ENCODE peak calls at places on chromosomes 5 and 9, in nine cellular contexts. One of them, this sample, is unnamed.

GRCh38 chr5:175347931-175348330 is 96.1 kb downstream of the DRD1 start:
- DNase-seq in stomach: no peak
- DNase-seq in GM23338: no peak
- DNase-seq in neural progenitor cell: no peak
- DNase-seq in HepG2: no peak
- DNase-seq in right atrium auricular region: no peak
- DNase-seq in Panc1: no peak
- DNase-seq in Peyer's patch: no peak
- DNase-seq in A673: no peak
- DNase-seq in this sample: no peak

GRCh38 chr9:121199921-121200320 is 1.7 kb downstream of the RAB14 start:
- DNase-seq in right atrium auricular region: no peak
- DNase-seq in GM23338: no peak
- DNase-seq in neural progenitor cell: no peak
- DNase-seq in A673: no peak
- DNase-seq in Panc1: no peak
- DNase-seq in Peyer's patch: no peak
- DNase-seq in HepG2: no peak
- DNase-seq in stomach: no peak
- DNase-seq in this sample: no peak

GRCh38 chr9:116365056-116365471 is 211.5 kb downstream of the PAPPA start:
- DNase-seq in Panc1: no peak
- DNase-seq in A673: peak; percentile 83
- DNase-seq in HepG2: no peak
- DNase-seq in GM23338: peak; percentile 24
- DNase-seq in neural progenitor cell: no peak
- DNase-seq in right atrium auricular region: peak; percentile 64
- DNase-seq in Peyer's patch: no peak
- DNase-seq in stomach: peak; percentile 32
- DNase-seq in this sample: peak; percentile 75

GRCh38 chr5:16578474-16578883 is 38.3 kb downstream of the RETREG1 start:
- DNase-seq in right atrium auricular region: no peak
- DNase-seq in A673: no peak
- DNase-seq in neural progenitor cell: no peak
- DNase-seq in stomach: no peak
- DNase-seq in GM23338: no peak
- DNase-seq in Panc1: no peak
- DNase-seq in HepG2: no peak
- DNase-seq in Peyer's patch: no peak
- DNase-seq in this sample: no peak

GRCh38 chr9:129353697-129354336 is 175.8 kb upstream of the IER5L start:
- DNase-seq in Panc1: no peak
- DNase-seq in neural progenitor cell: no peak
- DNase-seq in Peyer's patch: no peak
- DNase-seq in HepG2: no peak
- DNase-seq in stomach: no peak
- DNase-seq in right atrium auricular region: no peak
- DNase-seq in A673: no peak
- DNase-seq in GM23338: no peak
- DNase-seq in this sample: no peak

GRCh38 chr5:43646997-43647396 is 44.0 kb downstream of the NNT start:
- DNase-seq in right atrium auricular region: no peak
- DNase-seq in Peyer's patch: no peak
- DNase-seq in A673: no peak
- DNase-seq in neural progenitor cell: no peak
- DNase-seq in HepG2: no peak
- DNase-seq in GM23338: no peak
- DNase-seq in Panc1: no peak
- DNase-seq in stomach: no peak
- DNase-seq in this sample: no peak

GRCh38 chr5:124951676-124952075 is 205.2 kb upstream of the ZNF608 start:
- DNase-seq in A673: no peak
- DNase-seq in Panc1: no peak
- DNase-seq in Peyer's patch: no peak
- DNase-seq in stomach: no peak
- DNase-seq in right atrium auricular region: no peak
- DNase-seq in GM23338: no peak
- DNase-seq in HepG2: no peak
- DNase-seq in neural progenitor cell: no peak
- DNase-seq in this sample: no peak

GRCh38 chr5:110150199-110150598 is 460.5 kb downstream of the MAN2A1 start:
- DNase-seq in HepG2: no peak
- DNase-seq in neural progenitor cell: no peak
- DNase-seq in stomach: no peak
- DNase-seq in GM23338: no peak
- DNase-seq in Panc1: no peak
- DNase-seq in A673: no peak
- DNase-seq in Peyer's patch: no peak
- DNase-seq in right atrium auricular region: no peak
- DNase-seq in this sample: no peak

GRCh38 chr5:32519508-32519907 is 65.8 kb upstream of the SUB1 start:
- DNase-seq in stomach: no peak
- DNase-seq in A673: no peak
- DNase-seq in neural progenitor cell: no peak
- DNase-seq in GM23338: no peak
- DNase-seq in right atrium auricular region: no peak
- DNase-seq in HepG2: no peak
- DNase-seq in Panc1: no peak
- DNase-seq in Peyer's patch: no peak
- DNase-seq in this sample: no peak

GRCh38 chr5:11642398-11642797 is 261.8 kb downstream of the CTNND2 start:
- DNase-seq in HepG2: no peak
- DNase-seq in stomach: no peak
- DNase-seq in A673: no peak
- DNase-seq in Peyer's patch: no peak
- DNase-seq in neural progenitor cell: no peak
- DNase-seq in GM23338: no peak
- DNase-seq in right atrium auricular region: no peak
- DNase-seq in Panc1: no peak
- DNase-seq in this sample: no peak

GRCh38 chr9:79073201-79073600 is 498.6 kb upstream of the TLE4 start:
- DNase-seq in HepG2: no peak
- DNase-seq in neural progenitor cell: no peak
- DNase-seq in Peyer's patch: no peak
- DNase-seq in A673: no peak
- DNase-seq in right atrium auricular region: no peak
- DNase-seq in stomach: no peak
- DNase-seq in Panc1: no peak
- DNase-seq in GM23338: no peak
- DNase-seq in this sample: no peak

GRCh38 chr9:35844628-35845301 is 15.7 kb downstream of the TMEM8B start:
- DNase-seq in neural progenitor cell: no peak
- DNase-seq in Peyer's patch: no peak
- DNase-seq in stomach: peak; percentile 64
- DNase-seq in Panc1: no peak
- DNase-seq in right atrium auricular region: peak; percentile 68
- DNase-seq in A673: peak; percentile 54
- DNase-seq in HepG2: no peak
- DNase-seq in GM23338: peak; percentile 64
- DNase-seq in this sample: no peak

GRCh38 chr5:93588586-93589347 is 5.7 kb downstream of the NR2F1 start:
- DNase-seq in HepG2: no peak
- DNase-seq in right atrium auricular region: no peak
- DNase-seq in GM23338: no peak
- DNase-seq in Peyer's patch: no peak
- DNase-seq in A673: no peak
- DNase-seq in Panc1: no peak
- DNase-seq in stomach: no peak
- DNase-seq in neural progenitor cell: peak; percentile 46
- DNase-seq in this sample: no peak

GRCh38 chr9:7862170-7862569 is 62.6 kb upstream of the DMAC1 start:
- DNase-seq in GM23338: no peak
- DNase-seq in A673: no peak
- DNase-seq in Peyer's patch: no peak
- DNase-seq in neural progenitor cell: no peak
- DNase-seq in right atrium auricular region: no peak
- DNase-seq in stomach: no peak
- DNase-seq in Panc1: no peak
- DNase-seq in HepG2: no peak
- DNase-seq in this sample: no peak

GRCh38 chr5:41625571-41625970 is 115.2 kb upstream of the PLCXD3 start:
- DNase-seq in right atrium auricular region: no peak
- DNase-seq in A673: no peak
- DNase-seq in HepG2: no peak
- DNase-seq in GM23338: no peak
- DNase-seq in Panc1: no peak
- DNase-seq in neural progenitor cell: no peak
- DNase-seq in stomach: no peak
- DNase-seq in Peyer's patch: no peak
- DNase-seq in this sample: no peak

GRCh38 chr5:41617843-41618515 is 107.6 kb upstream of the PLCXD3 start:
- DNase-seq in Panc1: no peak
- DNase-seq in GM23338: no peak
- DNase-seq in HepG2: no peak
- DNase-seq in right atrium auricular region: no peak
- DNase-seq in Peyer's patch: no peak
- DNase-seq in neural progenitor cell: no peak
- DNase-seq in A673: no peak
- DNase-seq in stomach: no peak
- DNase-seq in this sample: no peak

DNA sequence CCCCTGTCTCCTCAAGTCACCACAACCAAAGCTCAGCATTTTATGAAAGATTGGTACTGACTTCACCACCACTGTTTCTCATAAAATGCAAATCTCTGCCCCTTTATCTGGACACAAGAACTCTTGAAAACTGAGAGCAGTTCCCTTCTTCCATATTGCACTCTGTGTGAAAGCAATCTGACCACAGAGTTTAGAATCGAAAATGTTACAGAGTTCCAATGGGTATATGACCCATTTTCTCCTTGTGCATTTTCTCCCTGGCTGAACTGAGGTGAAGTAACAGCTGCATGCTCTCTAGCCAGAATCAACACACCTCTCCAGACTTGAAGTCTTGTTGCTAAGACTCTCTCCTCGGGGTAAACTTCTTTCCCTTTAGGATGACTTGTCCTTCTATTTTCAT is 111.0 kb upstream of the PLCXD3 start:
- DNase-seq in Peyer's patch: no peak
- DNase-seq in neural progenitor cell: no peak
- DNase-seq in GM23338: no peak
- DNase-seq in stomach: no peak
- DNase-seq in A673: no peak
- DNase-seq in HepG2: no peak
- DNase-seq in right atrium auricular region: no peak
- DNase-seq in Panc1: no peak
- DNase-seq in this sample: no peak
- H3K36me3 ChIP-seq in Peyer's patch: no peaks in the 10 kb centered on the region
- H3K36me3 ChIP-seq in neural progenitor cell: no peaks in the 10 kb centered on the region
- H3K36me3 ChIP-seq in GM23338: no peaks in the 10 kb centered on the region
- H3K36me3 ChIP-seq in stomach: no peaks in the 10 kb centered on the region
- H3K36me3 ChIP-seq in A673: no peaks in the 10 kb centered on the region
- H3K36me3 ChIP-seq in HepG2: no peaks in the 10 kb centered on the region
- H3K36me3 ChIP-seq in right atrium auricular region: no peaks in the 10 kb centered on the region
- H3K36me3 ChIP-seq in Panc1: no peaks in the 10 kb centered on the region
- H3K36me3 ChIP-seq in this sample: no peaks in the 10 kb centered on the region

GRCh38 chr9:87541663-87542062 is 44.0 kb downstream of the DAPK1 start:
- DNase-seq in HepG2: no peak
- DNase-seq in Peyer's patch: no peak
- DNase-seq in right atrium auricular region: no peak
- DNase-seq in neural progenitor cell: no peak
- DNase-seq in GM23338: no peak
- DNase-seq in Panc1: no peak
- DNase-seq in A673: no peak
- DNase-seq in stomach: no peak
- DNase-seq in this sample: no peak
- H3K27ac ChIP-seq in HepG2: no peak overlapping the region
- H3K27ac ChIP-seq in Peyer's patch: no peak overlapping the region
- H3K27ac ChIP-seq in right atrium auricular region: no peak overlapping the region
- H3K27ac ChIP-seq in neural progenitor cell: no peak overlapping the region
- H3K27ac ChIP-seq in GM23338: no peak overlapping the region
- H3K27ac ChIP-seq in Panc1: no peak overlapping the region
- H3K27ac ChIP-seq in A673: no peak overlapping the region
- H3K27ac ChIP-seq in stomach: no peak overlapping the region
- H3K27ac ChIP-seq in this sample: no peak overlapping the region

DNA sequence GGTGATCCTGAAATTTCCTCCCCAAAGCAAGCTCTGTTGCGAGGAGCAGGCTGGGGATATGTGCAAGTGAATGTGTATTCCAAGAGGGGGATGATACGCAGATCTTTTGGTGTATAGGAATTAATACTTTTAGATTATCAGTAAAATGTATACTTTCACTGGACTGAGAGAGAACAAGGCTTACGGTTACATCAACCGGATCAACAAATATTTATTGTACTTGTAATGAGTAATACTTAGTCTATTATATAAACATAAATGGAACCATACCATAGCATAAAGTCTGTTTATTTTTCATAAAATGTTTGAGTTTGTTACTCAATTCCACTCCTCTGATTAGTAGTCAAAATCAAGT is 659 bp upstream of the PRKAA1 start:
- DNase-seq in A673: no peak
- DNase-seq in GM23338: no peak
- DNase-seq in HepG2: no peak
- DNase-seq in right atrium auricular region: no peak
- DNase-seq in neural progenitor cell: no peak
- DNase-seq in stomach: no peak
- DNase-seq in Panc1: no peak
- DNase-seq in Peyer's patch: no peak
- DNase-seq in this sample: no peak
- TF ChIP-seq CTCF in A673: no peak
- TF ChIP-seq CTCF in GM23338: no peak
- TF ChIP-seq CTCF in HepG2: no peak
- TF ChIP-seq CTCF in right atrium auricular region: no peak
- TF ChIP-seq CTCF in neural progenitor cell: no peak
- TF ChIP-seq CTCF in stomach: no peak
- TF ChIP-seq CTCF in Panc1: no peak
- TF ChIP-seq CTCF in Peyer's patch: no peak
- TF ChIP-seq CTCF in this sample: no peak

GRCh38 chr5:150407097-150407720 is 5.5 kb downstream of the CD74 start:
- DNase-seq in stomach: no peak
- DNase-seq in right atrium auricular region: no peak
- DNase-seq in Panc1: no peak
- DNase-seq in HepG2: no peak
- DNase-seq in A673: no peak
- DNase-seq in Peyer's patch: no peak
- DNase-seq in GM23338: no peak
- DNase-seq in neural progenitor cell: no peak
- DNase-seq in this sample: no peak

GRCh38 chr5:150404121-150404990 is 8.4 kb downstream of the CD74 start:
- DNase-seq in right atrium auricular region: no peak
- DNase-seq in A673: no peak
- DNase-seq in stomach: no peak
- DNase-seq in Peyer's patch: no peak
- DNase-seq in HepG2: no peak
- DNase-seq in neural progenitor cell: no peak
- DNase-seq in Panc1: no peak
- DNase-seq in GM23338: no peak
- DNase-seq in this sample: no peak

GRCh38 chr5:150404991-150405816 is 7.5 kb downstream of the CD74 start:
- DNase-seq in Peyer's patch: no peak
- DNase-seq in HepG2: no peak
- DNase-seq in neural progenitor cell: no peak
- DNase-seq in GM23338: no peak
- DNase-seq in A673: no peak
- DNase-seq in Panc1: no peak
- DNase-seq in stomach: no peak
- DNase-seq in right atrium auricular region: no peak
- DNase-seq in this sample: no peak

GRCh38 chr5:150409638-150410523 is 2.8 kb downstream of the CD74 start:
- DNase-seq in stomach: peak; percentile 85
- DNase-seq in right atrium auricular region: peak; percentile 85
- DNase-seq in Peyer's patch: peak; percentile 76
- DNase-seq in Panc1: peak; percentile 77
- DNase-seq in neural progenitor cell: peak; percentile 90
- DNase-seq in A673: peak; percentile 94
- DNase-seq in GM23338: peak; percentile 95
- DNase-seq in HepG2: peak; percentile 77
- DNase-seq in this sample: peak; percentile 85

GRCh38 chr5:150406120-150407096 is 6.3 kb downstream of the CD74 start:
- DNase-seq in A673: no peak
- DNase-seq in Peyer's patch: no peak
- DNase-seq in right atrium auricular region: no peak
- DNase-seq in HepG2: no peak
- DNase-seq in GM23338: no peak
- DNase-seq in Panc1: no peak
- DNase-seq in neural progenitor cell: no peak
- DNase-seq in stomach: no peak
- DNase-seq in this sample: no peak
- H3K36me3 ChIP-seq in A673: no peaks in the 10 kb centered on the region
- H3K36me3 ChIP-seq in Peyer's patch: peaks cover 6% of the 10 kb centered on the region
- H3K36me3 ChIP-seq in right atrium auricular region: peaks cover 8% of the 10 kb centered on the region
- H3K36me3 ChIP-seq in HepG2: peaks cover 6% of the 10 kb centered on the region
- H3K36me3 ChIP-seq in GM23338: no peaks in the 10 kb centered on the region
- H3K36me3 ChIP-seq in Panc1: no peaks in the 10 kb centered on the region
- H3K36me3 ChIP-seq in neural progenitor cell: no peaks in the 10 kb centered on the region
- H3K36me3 ChIP-seq in stomach: peaks cover 62% of the 10 kb centered on the region
- H3K36me3 ChIP-seq in this sample: no peaks in the 10 kb centered on the region